ENCODE peak calls at places on chromosomes 12 and 14, in four cellular contexts. One of them, this sample, is unnamed.

GRCh38 chr14:95597784-95598204 is 62.9 kb downstream of the GLRX5 start:
- DNase-seq in IMR-90: peak
- DNase-seq in pancreas: no peak
- DNase-seq in germinal center: peak
- DNase-seq in this sample: no peak

GRCh38 chr14:58151264-58151700 is 731 bp downstream of the ARMH4 start:
- DNase-seq in IMR-90: no peak
- DNase-seq in pancreas: no peak
- DNase-seq in germinal center: no peak
- DNase-seq in this sample: no peak

GRCh38 chr12:12655061-12655460 is 40.9 kb downstream of the GPR19 start:
- DNase-seq in IMR-90: no peak
- DNase-seq in pancreas: no peak
- DNase-seq in germinal center: no peak
- DNase-seq in this sample: no peak

GRCh38 chr14:60757617-60758016 is 23.1 kb downstream of the MNAT1 start:
- DNase-seq in IMR-90: peak
- DNase-seq in pancreas: no peak
- DNase-seq in germinal center: no peak
- DNase-seq in this sample: no peak

GRCh38 chr14:101111620-101112290 is 208.2 kb upstream of the RTL1 start:
- DNase-seq in IMR-90: no peak
- DNase-seq in pancreas: no peak
- DNase-seq in germinal center: no peak
- DNase-seq in this sample: peak

GRCh38 chr12:103728323-103728722 is 112.7 kb downstream of the NT5DC3 start:
- DNase-seq in IMR-90: peak
- DNase-seq in pancreas: no peak
- DNase-seq in germinal center: no peak
- DNase-seq in this sample: no peak

GRCh38 chr14:91310620-91311283 is 66.2 kb upstream of the GPR68 start:
- DNase-seq in IMR-90: no peak
- DNase-seq in pancreas: no peak
- DNase-seq in germinal center: no peak
- DNase-seq in this sample: peak

GRCh38 chr12:93197067-93197593 is 180.6 kb upstream of the NUDT4 start:
- DNase-seq in IMR-90: peak
- DNase-seq in pancreas: no peak
- DNase-seq in germinal center: no peak
- DNase-seq in this sample: no peak

GRCh38 chr12:97943359-97943758 is 480.8 kb downstream of the RMST start:
- DNase-seq in IMR-90: no peak
- DNase-seq in pancreas: no peak
- DNase-seq in germinal center: no peak
- DNase-seq in this sample: no peak

GRCh38 chr14:59215353-59215752 is 26.9 kb downstream of the DAAM1 start:
- DNase-seq in IMR-90: peak
- DNase-seq in pancreas: peak
- DNase-seq in germinal center: no peak
- DNase-seq in this sample: no peak

GRCh38 chr14:32542507-32542906 is 213.4 kb downstream of the AKAP6 start:
- DNase-seq in IMR-90: no peak
- DNase-seq in pancreas: no peak
- DNase-seq in germinal center: no peak
- DNase-seq in this sample: no peak

GRCh38 chr14:71996615-71997014 is 64.4 kb downstream of the RGS6 start:
- DNase-seq in IMR-90: no peak
- DNase-seq in pancreas: no peak
- DNase-seq in germinal center: no peak
- DNase-seq in this sample: no peak

GRCh38 chr12:53069621-53070410 is 9.4 kb downstream of the SPRYD3 start:
- DNase-seq in IMR-90: no peak
- DNase-seq in pancreas: no peak
- DNase-seq in germinal center: no peak
- DNase-seq in this sample: no peak

GRCh38 chr12:14937689-14938088 is 648 bp downstream of the ERP27 start:
- DNase-seq in IMR-90: no peak
- DNase-seq in pancreas: no peak
- DNase-seq in germinal center: peak
- DNase-seq in this sample: no peak

GRCh38 chr14:99525699-99526080 is 44.5 kb downstream of the CCNK start:
- DNase-seq in IMR-90: no peak
- DNase-seq in pancreas: no peak
- DNase-seq in germinal center: no peak
- DNase-seq in this sample: no peak

GRCh38 chr14:39368261-39368959 is 63.8 kb downstream of the FBXO33 start:
- DNase-seq in IMR-90: peak
- DNase-seq in pancreas: no peak
- DNase-seq in germinal center: peak
- DNase-seq in this sample: peak